ENCODE peak calls at places on chromosomes 2 and 18, in four cellular contexts. K is astrocyte, V is neural progenitor cell, X is suprapubic skin. D is an unnamed sample.

GRCh38 chr2:60295591-60295962 is 257.9 kb downstream of the BCL11A start:
- DNase-seq in K (no peak), V (peak; percentile 23), X (no peak), D (no peak)

GRCh38 chr2:234164499-234165409 is 114.3 kb downstream of the SPP2 start:
- DNase-seq in K (no peak), V (no peak), X (no peak), D (no peak)

GRCh38 chr2:61948661-61949457 is 43.4 kb downstream of the COMMD1 start:
- DNase-seq in K (no peak), V (no peak), X (no peak), D (no peak)

GRCh38 chr2:83517727-83518368 is 941.2 kb downstream of the SUCLG1 start:
- DNase-seq in K (no peak), V (no peak), X (peak; percentile 42), D (no peak)

GRCh38 chr2:241815477-241816430 is 6.8 kb downstream of the NEU4 start:
- DNase-seq in K (no peak), V (no peak), X (peak; percentile 60), D (no peak)

GRCh38 chr2:223896751-223897320 is 48.3 kb downstream of the WDFY1 start:
- DNase-seq in K (peak; percentile 26), V (no peak), X (peak; percentile 64), D (no peak)

GRCh38 chr2:144477943-144478283 is 42.0 kb downstream of the ZEB2 start:
- DNase-seq in K (peak; percentile 40), V (no peak), X (no peak), D (no peak)

GRCh38 chr18:23225518-23225917 is 90.2 kb downstream of the CABLES1 start:
- DNase-seq in K (peak; percentile 98), V (no peak), X (no peak), D (peak; percentile 97)

GRCh38 chr2:202408546-202409140 is 32.5 kb downstream of the BMPR2 start:
- DNase-seq in K (peak; percentile 39), V (no peak), X (no peak), D (no peak)

GRCh38 chr2:63023444-63023843 is 27.2 kb upstream of the OTX1 start:
- DNase-seq in K (no peak), V (peak; percentile 61), X (no peak), D (peak; percentile 22)

GRCh38 chr2:240468300-240469238 is 33.1 kb downstream of the GPC1 start:
- DNase-seq in K (no peak), V (no peak), X (no peak), D (no peak)

GRCh38 chr2:96090181-96090500 is 26.2 kb downstream of the ADRA2B start:
- DNase-seq in K (no peak), V (no peak), X (no peak), D (no peak)

GRCh38 chr2:96087130-96087529 is 29.2 kb downstream of the ADRA2B start:
- DNase-seq in K (no peak), V (no peak), X (no peak), D (no peak)

GRCh38 chr2:96089356-96090180 is 26.8 kb downstream of the ADRA2B start:
- DNase-seq in K (no peak), V (peak; percentile 44), X (peak; percentile 64), D (no peak)

GRCh38 chr2:96090527-96090926 is 25.8 kb downstream of the ADRA2B start:
- DNase-seq in K (peak; percentile 55), V (no peak), X (no peak), D (no peak)

DNA sequence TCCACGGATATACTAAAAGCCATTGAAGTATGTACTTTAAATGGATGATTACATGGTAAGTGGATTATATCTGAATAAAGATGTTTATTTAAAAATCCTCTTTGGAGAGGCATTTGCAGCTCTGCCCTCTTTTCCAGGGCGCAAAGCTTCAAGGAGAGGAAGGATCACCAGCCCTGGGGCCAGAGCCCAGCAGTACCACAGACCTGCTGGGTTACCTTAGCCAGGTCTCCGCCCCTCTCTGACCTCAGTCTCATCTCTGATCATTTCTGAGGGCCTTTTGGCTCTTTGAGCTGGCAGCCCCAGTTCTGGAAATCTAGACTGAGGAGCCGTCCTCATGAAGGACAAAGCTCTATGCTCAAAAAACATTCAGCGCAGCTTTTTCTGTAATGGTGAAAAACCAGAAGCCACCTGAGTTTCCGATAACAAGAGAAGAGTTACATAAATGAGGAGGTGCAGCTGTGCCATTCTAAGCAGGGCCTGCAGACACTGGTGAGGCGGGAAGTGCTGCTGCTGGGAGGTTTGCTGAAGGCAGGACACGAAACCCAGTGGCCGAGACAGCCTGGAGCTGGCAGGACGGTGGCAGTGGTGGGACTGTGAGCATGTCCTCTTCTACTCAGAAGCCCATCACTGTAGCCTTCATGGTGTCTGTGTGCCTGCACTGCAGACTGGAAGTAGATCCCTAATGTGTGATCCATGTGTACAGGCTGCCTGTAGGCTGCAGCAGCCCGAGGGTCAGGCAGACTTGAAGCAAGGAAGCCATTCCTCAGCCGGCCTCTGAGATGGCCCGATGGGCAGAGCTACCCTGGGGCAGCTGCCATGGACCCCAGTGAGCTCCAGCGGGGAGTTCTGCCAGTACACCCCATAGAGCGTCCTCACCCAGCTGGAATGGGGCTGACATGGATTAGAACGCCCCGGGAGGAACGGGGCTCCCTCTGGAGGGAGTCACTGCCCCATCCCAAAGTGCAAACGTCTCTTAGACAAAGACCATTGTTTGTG is 27.7 kb downstream of the ADRA2B start:
- DNase-seq in K (no peak), V (peak; percentile 1), X (no peak), D (no peak)
- H3K4me3 ChIP-seq in K (no peak overlapping the region), V (no peak overlapping the region), X (no peak overlapping the region), D (no peak overlapping the region)

DNA sequence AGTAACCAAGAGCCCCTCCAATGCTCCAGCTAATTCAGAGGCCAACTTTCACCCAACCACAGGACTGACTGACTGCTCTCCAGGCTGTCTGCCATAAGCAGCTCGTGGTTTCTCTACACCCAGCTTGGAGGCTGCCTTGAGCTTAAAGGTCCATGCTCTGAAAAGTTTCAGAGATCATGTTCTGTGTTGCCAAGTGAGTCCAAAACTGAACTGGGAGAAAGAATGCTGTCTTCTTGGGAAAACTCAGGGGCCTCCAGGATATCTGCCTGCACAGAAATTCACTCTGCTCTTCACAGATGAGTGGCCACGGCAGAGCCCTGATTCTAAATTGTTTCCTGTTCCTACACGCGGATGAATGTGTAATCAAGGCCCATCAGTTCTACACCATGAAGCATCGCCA is 51.1 kb downstream of the LPIN2 start:
- DNase-seq in K (peak; percentile 60), V (no peak), X (no peak), D (no peak)
- TF ChIP-seq CTCF in K (no peak), V (no peak), X (no peak), D (no peak)

DNA sequence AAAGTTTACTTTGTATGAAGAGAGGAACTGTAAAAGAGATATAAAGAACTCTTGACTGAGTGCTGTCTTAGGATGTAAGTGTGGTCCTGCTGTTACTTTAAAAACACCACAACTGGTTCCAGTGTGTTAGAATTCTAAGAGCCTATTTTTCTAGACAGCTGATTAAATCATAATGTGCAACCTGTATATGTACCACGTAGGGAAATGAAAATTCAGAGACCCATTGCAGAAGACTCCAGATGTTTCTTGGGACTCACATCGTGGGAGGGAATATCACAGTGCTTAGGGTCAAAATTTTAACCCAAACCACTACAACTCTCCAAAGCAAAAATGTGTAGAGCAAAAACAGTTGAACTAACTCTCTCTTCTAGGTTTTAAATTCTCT is 173.1 kb upstream of the RBMS1 start:
- DNase-seq in K (no peak), V (no peak), X (no peak), D (no peak)
- H3K4me3 ChIP-seq in K (peak overlapping the region; percentile 45), V (no peak overlapping the region), X (no peak overlapping the region), D (peak overlapping the region; percentile 6)

GRCh38 chr2:189226017-189226416 is 46.5 kb upstream of the COL5A2 start:
- DNase-seq in K (no peak), V (no peak), X (no peak), D (no peak)
- TF ChIP-seq CTCF in K (no peak), V (no peak), X (no peak), D (no peak)

DNA sequence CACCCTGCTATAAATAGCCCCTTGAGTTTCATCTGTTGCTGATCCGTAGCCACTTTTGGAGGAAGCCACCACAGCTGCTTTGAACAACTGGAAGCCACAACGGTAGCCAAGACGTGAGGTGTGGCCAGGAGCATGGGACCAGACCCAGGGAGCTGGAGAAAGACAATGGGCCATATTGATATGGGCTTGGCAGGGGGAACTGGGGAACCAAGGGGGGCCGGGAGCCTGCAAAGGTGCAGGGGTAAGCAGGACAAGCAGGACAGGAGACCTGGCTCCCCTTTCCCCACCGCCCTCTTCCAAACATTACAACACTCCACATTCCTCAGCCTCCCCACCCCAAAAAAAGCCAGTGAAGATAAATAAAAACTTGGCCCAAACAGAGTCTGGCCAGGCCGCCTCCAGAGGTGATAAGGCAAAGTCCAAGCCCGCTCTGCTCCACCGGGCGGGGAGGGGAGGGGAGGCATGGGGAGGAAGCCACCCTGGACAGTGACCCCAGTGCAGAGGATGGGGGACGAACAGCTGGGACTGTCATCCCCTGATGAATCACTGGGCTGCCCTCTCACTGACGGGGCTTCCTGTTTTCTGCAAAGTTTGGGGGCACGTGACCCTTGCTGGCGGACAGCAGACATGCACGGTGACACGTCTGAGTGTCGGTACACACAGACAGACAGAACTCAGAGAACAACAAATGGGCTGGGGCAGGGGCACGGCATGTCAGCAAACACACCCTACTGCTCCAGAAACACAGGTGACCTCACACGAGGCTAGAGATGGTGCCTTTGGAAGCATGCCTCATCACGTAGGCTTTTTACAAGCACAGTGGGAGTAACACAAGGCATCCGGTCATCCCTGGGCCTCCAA is 100.3 kb downstream of the TNS1 start:
- DNase-seq in K (peak; percentile 75), V (no peak), X (peak; percentile 94), D (no peak)
- H3K4me3 ChIP-seq in K (no peak overlapping the region), V (no peak overlapping the region), X (no peak overlapping the region), D (no peak overlapping the region)

GRCh38 chr2:27095427-27095744 is 8.8 kb downstream of the KHK start:
- DNase-seq in K (no peak), V (no peak), X (no peak), D (no peak)

GRCh38 chr2:27097341-27097740 is 10.8 kb downstream of the KHK start:
- DNase-seq in K (no peak), V (no peak), X (no peak), D (no peak)

GRCh38 chr2:27094353-27094984 is 7.9 kb downstream of the KHK start:
- DNase-seq in K (no peak), V (no peak), X (no peak), D (no peak)

GRCh38 chr2:27096748-27097297 is 10.3 kb downstream of the KHK start:
- DNase-seq in K (no peak), V (no peak), X (no peak), D (no peak)

GRCh38 chr2:27095745-27096651 is 9.4 kb downstream of the KHK start:
- DNase-seq in K (no peak), V (peak; percentile 80), X (no peak), D (no peak)
- TF ChIP-seq CTCF in K (no peak), V (no peak), X (no peak), D (no peak)

DNA sequence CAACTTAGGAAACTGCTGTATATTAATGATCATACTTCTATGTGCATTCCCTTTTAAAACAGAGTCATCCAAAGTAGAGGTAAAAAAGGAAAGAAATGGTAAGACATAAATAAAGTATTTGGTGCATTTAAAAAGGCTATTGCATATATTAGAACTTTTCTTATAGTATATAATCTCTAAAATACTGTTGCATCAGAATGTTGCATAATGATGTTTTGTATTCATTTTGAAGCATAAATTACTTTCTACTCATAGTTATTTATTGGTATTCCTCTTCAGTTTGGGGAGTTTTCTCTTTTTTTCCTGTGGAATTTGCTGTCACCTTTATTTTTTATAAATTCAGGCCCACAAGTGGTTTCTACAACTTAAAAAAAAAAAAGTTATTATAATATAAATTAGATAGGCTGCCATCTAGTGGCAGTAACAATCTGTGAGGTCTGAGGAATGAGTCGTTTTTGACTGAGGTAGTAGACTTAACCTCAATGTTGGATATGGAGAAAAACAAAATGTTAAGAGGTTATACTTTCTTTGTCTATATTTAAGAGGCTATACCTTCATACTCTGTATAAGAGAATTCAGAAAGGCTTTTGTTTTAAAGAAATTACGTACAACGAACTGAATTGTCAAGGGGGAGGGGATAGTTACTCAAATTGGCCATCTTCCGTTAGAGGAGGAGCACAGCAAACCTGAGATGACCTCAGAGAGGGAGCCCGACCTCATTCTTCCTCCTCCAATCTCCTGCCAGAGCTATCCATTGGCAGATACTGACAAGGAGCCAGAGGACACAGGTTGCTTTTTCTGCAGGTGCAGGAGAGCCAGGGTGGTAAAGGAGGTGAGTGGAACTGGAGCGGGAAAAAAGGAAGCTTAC is 23.8 kb downstream of the ANKAR start:
- DNase-seq in K (peak; percentile 10), V (peak; percentile 56), X (no peak), D (no peak)
- H3K4me3 ChIP-seq in K (no peak overlapping the region), V (peak overlapping the region; percentile 27), X (no peak overlapping the region), D (no peak overlapping the region)

D was measured in HFF-Myc.